ENCODE peak calls at places on chromosomes 4 and X, in seven cellular contexts. F is heart left ventricle, E is foreskin fibroblast, B is fibroblast of mammary gland, G is OCI-LY7, Q is psoas muscle, T is sigmoid colon. A is an unnamed sample.
A peak's percentile ranks its signal among the peaks of the same experiment; 100 is the strongest.

GRCh38 chr4:26713563-26714145 is 129.8 kb downstream of the TBC1D19 start:
- DNase-seq in Q (no peak), E (no peak), F (no peak), B (peak; percentile 8), T (no peak), G (no peak), A (no peak)

GRCh38 chr4:151434183-151434860 is 25.3 kb downstream of the FHIP1A start:
- DNase-seq in T (no peak), E (no peak), B (peak; percentile 33), G (no peak), Q (no peak), F (no peak), A (peak; percentile 77)

GRCh38 chr4:31026216-31026615 is 306.0 kb downstream of the PCDH7 start:
- DNase-seq in T (no peak), E (no peak), F (no peak), B (no peak), G (no peak), Q (no peak), A (no peak)

GRCh38 chrX:11664211-11664888 is 1.4 kb downstream of the ARHGAP6 start:
- DNase-seq in G (no peak), F (no peak), B (no peak), E (no peak), T (peak; percentile 69), Q (peak; percentile 13), A (no peak)

GRCh38 chr4:120525106-120525505 is 397.4 kb downstream of the PRDM5 start:
- DNase-seq in B (no peak), Q (no peak), G (no peak), E (no peak), F (no peak), T (no peak), A (no peak)

GRCh38 chrX:28586891-28587635 is at the start of gene IL1RAPL1:
- DNase-seq in T (no peak), B (peak; percentile 31), G (no peak), Q (no peak), E (no peak), F (no peak), A (peak; percentile 12)

GRCh38 chr4:53645108-53645507 is 53.8 kb upstream of the LNX1 start:
- DNase-seq in G (no peak), B (no peak), E (no peak), T (no peak), Q (no peak), F (no peak), A (no peak)

GRCh38 chr4:122364700-122365404 is 14.0 kb upstream of the ADAD1 start:
- DNase-seq in B (no peak), Q (no peak), T (no peak), G (no peak), E (no peak), F (peak; percentile 42), A (no peak)

GRCh38 chr4:152594981-152595916 is 59.4 kb upstream of the FBXW7 start:
- DNase-seq in F (no peak), Q (no peak), E (no peak), G (peak; percentile 47), T (no peak), B (no peak), A (no peak)

GRCh38 chr4:93139118-93139517 is 689.4 kb upstream of the ATOH1 start:
- DNase-seq in Q (no peak), E (no peak), B (no peak), G (no peak), T (no peak), F (no peak), A (no peak)

GRCh38 chr4:123409301-123409700 is 12.7 kb downstream of the SPRY1 start:
- DNase-seq in Q (no peak), E (peak; percentile 33), T (no peak), B (peak; percentile 49), F (no peak), G (no peak), A (peak; percentile 36)

GRCh38 chr4:8526363-8526855 is 53.8 kb upstream of the GPR78 start:
- DNase-seq in T (peak; percentile 48), G (no peak), F (peak; percentile 28), E (no peak), Q (no peak), B (no peak), A (no peak)

GRCh38 chr4:1201851-1202525 is 29.6 kb upstream of the SPON2 start:
- DNase-seq in E (peak; percentile 94), Q (peak; percentile 77), B (peak; percentile 98), G (peak; percentile 54), F (peak; percentile 82), T (peak; percentile 96), A (peak; percentile 88)

GRCh38 chrX:110293658-110294453 is 24.0 kb downstream of the AMMECR1 start:
- DNase-seq in Q (no peak), B (peak; percentile 31), F (no peak), G (no peak), T (no peak), E (no peak), A (no peak)

GRCh38 chrX:80293354-80293753 is 126.9 kb upstream of the TENT5D start:
- DNase-seq in Q (no peak), T (no peak), E (no peak), F (no peak), B (no peak), G (no peak), A (no peak)

GRCh38 chr4:109432676-109433075 is 939 bp upstream of the SEC24B start:
- DNase-seq in T (no peak), Q (no peak), G (peak; percentile 11), F (no peak), B (peak; percentile 74), E (peak; percentile 65), A (peak; percentile 83)

GRCh38 chrX:69109706-69110635 is 55.3 kb downstream of the PJA1 start:
- DNase-seq in F (no peak), G (no peak), Q (no peak), T (no peak), B (peak; percentile 58), E (no peak), A (peak; percentile 39)

GRCh38 chr4:183142566-183143545 is 43.8 kb downstream of the WWC2 start:
- DNase-seq in Q (peak; percentile 36), E (peak; percentile 79), G (no peak), F (no peak), T (peak; percentile 81), B (peak; percentile 90), A (peak; percentile 97)

GRCh38 chrX:118254611-118255010 is 91.3 kb upstream of the WDR44 start:
- DNase-seq in E (no peak), B (peak; percentile 60), F (no peak), Q (no peak), T (no peak), G (peak; percentile 45), A (peak; percentile 34)

GRCh38 chrX:13266641-13267420 is 53.0 kb downstream of the ATXN3L start:
- DNase-seq in T (no peak), F (no peak), E (no peak), B (peak; percentile 78), G (no peak), Q (no peak), A (no peak)

GRCh38 chr4:150583287-150584197 is 1.6 kb downstream of the MAB21L2 start:
- DNase-seq in E (no peak), Q (peak; percentile 13), B (no peak), T (peak; percentile 85), F (peak; percentile 67), G (no peak), A (no peak)

GRCh38 chrX:19225906-19226305 is 103.6 kb upstream of the ADGRG2 start:
- DNase-seq in F (no peak), Q (no peak), B (peak; percentile 18), E (no peak), T (no peak), G (no peak), A (no peak)
- TF ChIP-seq CTCF in F (no peak), Q (no peak), B (peak; percentile 1), E (no peak), T (no peak), G (no peak), A (no peak)

DNA sequence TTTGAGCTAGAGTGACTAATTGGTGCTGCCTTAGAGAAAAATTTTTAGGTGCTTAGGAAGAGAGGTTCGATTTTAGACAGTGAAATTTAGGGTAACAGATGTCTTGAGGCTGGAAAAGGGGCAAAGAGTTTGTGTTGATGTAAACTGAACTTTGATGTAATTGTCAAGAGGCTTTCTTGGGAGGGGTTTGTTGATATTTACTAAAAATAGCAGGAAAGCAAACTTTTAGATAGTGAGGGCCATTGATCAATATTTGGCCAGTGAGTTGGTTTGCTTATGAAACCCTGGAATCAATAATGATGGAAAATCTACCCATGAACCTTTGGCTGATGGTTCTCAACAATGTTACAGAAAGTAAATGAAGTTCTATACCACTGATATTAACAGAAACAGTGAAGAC is 537.5 kb downstream of the KCNIP4 start:
- DNase-seq in E (no peak), G (no peak), F (no peak), Q (no peak), B (no peak), T (no peak), A (no peak)
- H3K4me3 ChIP-seq in E (no peak overlapping the region), G (no peak overlapping the region), F (no peak overlapping the region), Q (no peak overlapping the region), B (no peak overlapping the region), T (no peak overlapping the region), A (no peak overlapping the region)

GRCh38 chr4:4695497-4695896 is 153.6 kb upstream of the STX18 start:
- DNase-seq in T (no peak), B (no peak), E (no peak), F (no peak), G (no peak), Q (no peak), A (no peak)

GRCh38 chr4:4693755-4694295 is 152.0 kb upstream of the STX18 start:
- DNase-seq in Q (no peak), T (no peak), F (no peak), G (no peak), B (no peak), E (no peak), A (no peak)

GRCh38 chr4:4693258-4693657 is 151.4 kb upstream of the STX18 start:
- DNase-seq in Q (no peak), E (peak; percentile 17), G (no peak), B (peak; percentile 54), F (no peak), T (no peak), A (peak; percentile 45)

GRCh38 chr4:4694812-4695211 is 153.0 kb upstream of the STX18 start:
- DNase-seq in Q (no peak), B (no peak), E (no peak), F (no peak), G (no peak), T (no peak), A (no peak)

GRCh38 chr4:4694296-4694772 is 152.5 kb upstream of the STX18 start:
- DNase-seq in T (no peak), E (no peak), F (no peak), Q (no peak), G (no peak), B (peak; percentile 25), A (peak; percentile 42)
- TF ChIP-seq CTCF in T (no peak), E (peak; percentile 55), F (no peak), Q (no peak), G (peak; percentile 48), B (peak; percentile 28), A (peak; percentile 52)

GRCh38 chrX:153669174-153669890 is 4.3 kb downstream of the PNCK start:
- DNase-seq in B (peak; percentile 10), T (peak; percentile 60), F (no peak), Q (no peak), E (no peak), G (peak; percentile 46), A (no peak)

GRCh38 chrX:153667931-153668396 is 5.6 kb downstream of the PNCK start:
- DNase-seq in E (peak; percentile 29), F (peak; percentile 89), G (peak; percentile 56), Q (peak; percentile 80), B (peak; percentile 71), T (peak; percentile 94), A (peak; percentile 66)

GRCh38 chrX:153668423-153669173 is 5.0 kb downstream of the PNCK start:
- DNase-seq in E (no peak), Q (no peak), G (no peak), B (no peak), T (peak; percentile 57), F (no peak), A (no peak)

GRCh38 chrX:153665726-153666306 is 7.8 kb downstream of the PNCK start:
- DNase-seq in T (peak; percentile 33), Q (no peak), B (no peak), G (no peak), F (no peak), E (no peak), A (no peak)

GRCh38 chrX:153667281-153667831 is 6.3 kb downstream of the PNCK start:
- DNase-seq in E (no peak), F (no peak), G (no peak), Q (no peak), B (no peak), T (peak; percentile 57), A (no peak)
- H3K4me3 ChIP-seq in E (no peak overlapping the region), F (no peak overlapping the region), G (no peak overlapping the region), Q (no peak overlapping the region), B (no peak overlapping the region), T (no peak overlapping the region), A (peak overlapping the region; percentile 33)

A was measured in AG10803.